ENCODE peak calls at places on chromosomes 12 and 14, in five cellular contexts. One of them, this sample, is unnamed.

GRCh38 chr12:98084950-98085349 is 430.4 kb upstream of the TMPO start:
- DNase-seq in IMR-90: no peak
- DNase-seq in HepG2: no peak
- DNase-seq in A549: no peak
- DNase-seq in GM12878: no peak
- DNase-seq in this sample: no peak

GRCh38 chr14:58978336-58978735 is 210.1 kb upstream of the DAAM1 start:
- DNase-seq in GM12878: no peak
- DNase-seq in A549: no peak
- DNase-seq in HepG2: no peak
- DNase-seq in IMR-90: peak; percentile 27
- DNase-seq in this sample: no peak

GRCh38 chr14:98984719-98985041 is 287.3 kb downstream of the BCL11B start:
- DNase-seq in IMR-90: no peak
- DNase-seq in A549: no peak
- DNase-seq in GM12878: no peak
- DNase-seq in HepG2: no peak
- DNase-seq in this sample: peak; percentile 42

GRCh38 chr12:95548056-95548538 is 3.2 kb downstream of the USP44 start:
- DNase-seq in A549: no peak
- DNase-seq in HepG2: no peak
- DNase-seq in GM12878: no peak
- DNase-seq in IMR-90: no peak
- DNase-seq in this sample: peak; percentile 15

GRCh38 chr14:95299271-95299670 is 20.4 kb downstream of the CLMN start:
- DNase-seq in IMR-90: no peak
- DNase-seq in A549: no peak
- DNase-seq in HepG2: no peak
- DNase-seq in GM12878: no peak
- DNase-seq in this sample: no peak

GRCh38 chr12:198708-199107 is 15.2 kb downstream of the SLC6A12 start:
- DNase-seq in IMR-90: no peak
- DNase-seq in HepG2: no peak
- DNase-seq in A549: no peak
- DNase-seq in GM12878: no peak
- DNase-seq in this sample: no peak

GRCh38 chr14:95998656-95999055 is 40.5 kb upstream of the C14orf132 start:
- DNase-seq in GM12878: no peak
- DNase-seq in IMR-90: peak; percentile 53
- DNase-seq in A549: no peak
- DNase-seq in HepG2: no peak
- DNase-seq in this sample: no peak

GRCh38 chr14:99685061-99685995 is 1.2 kb downstream of the CYP46A1 start:
- DNase-seq in GM12878: no peak
- DNase-seq in A549: no peak
- DNase-seq in IMR-90: no peak
- DNase-seq in HepG2: no peak
- DNase-seq in this sample: no peak

GRCh38 chr12:32583535-32583934 is 95.6 kb upstream of the DNM1L start:
- DNase-seq in IMR-90: peak; percentile 78
- DNase-seq in A549: no peak
- DNase-seq in HepG2: no peak
- DNase-seq in GM12878: no peak
- DNase-seq in this sample: no peak

GRCh38 chr12:94872007-94872653 is 131.4 kb downstream of the NDUFA12 start:
- DNase-seq in GM12878: no peak
- DNase-seq in HepG2: no peak
- DNase-seq in A549: no peak
- DNase-seq in IMR-90: no peak
- DNase-seq in this sample: no peak

GRCh38 chr14:87944987-87945604 is 47.9 kb downstream of the GALC start:
- DNase-seq in A549: no peak
- DNase-seq in GM12878: no peak
- DNase-seq in HepG2: peak; percentile 29
- DNase-seq in IMR-90: peak; percentile 68
- DNase-seq in this sample: peak; percentile 55

GRCh38 chr12:23209793-23210192 is 584.8 kb downstream of the ETNK1 start:
- DNase-seq in GM12878: no peak
- DNase-seq in HepG2: no peak
- DNase-seq in A549: no peak
- DNase-seq in IMR-90: no peak
- DNase-seq in this sample: no peak

GRCh38 chr14:92988786-92989755 is 66.1 kb downstream of the CHGA start:
- DNase-seq in IMR-90: no peak
- DNase-seq in HepG2: no peak
- DNase-seq in A549: no peak
- DNase-seq in GM12878: no peak
- DNase-seq in this sample: no peak

GRCh38 chr14:55107766-55108554 is 21.1 kb upstream of the LGALS3 start:
- DNase-seq in A549: peak; percentile 71
- DNase-seq in GM12878: no peak
- DNase-seq in HepG2: peak; percentile 83
- DNase-seq in IMR-90: peak; percentile 98
- DNase-seq in this sample: peak; percentile 82

GRCh38 chr12:50569876-50570275 is 65.1 kb downstream of the DIP2B start:
- DNase-seq in A549: no peak
- DNase-seq in HepG2: no peak
- DNase-seq in GM12878: no peak
- DNase-seq in IMR-90: peak; percentile 33
- DNase-seq in this sample: no peak

GRCh38 chr12:126093911-126094310 is 1028.7 kb downstream of the AACS start:
- DNase-seq in HepG2: no peak
- DNase-seq in IMR-90: no peak
- DNase-seq in GM12878: no peak
- DNase-seq in A549: no peak
- DNase-seq in this sample: peak; percentile 6

GRCh38 chr12:119440961-119441360 is 106.4 kb downstream of the CCDC60 start:
- DNase-seq in GM12878: no peak
- DNase-seq in HepG2: no peak
- DNase-seq in A549: no peak
- DNase-seq in IMR-90: no peak
- DNase-seq in this sample: no peak

GRCh38 chr12:23533699-23534098 is 415.8 kb downstream of the SOX5 start:
- DNase-seq in A549: no peak
- DNase-seq in HepG2: no peak
- DNase-seq in GM12878: no peak
- DNase-seq in IMR-90: no peak
- DNase-seq in this sample: no peak

GRCh38 chr12:6698352-6699046 is 2.1 kb downstream of the PIANP start:
- DNase-seq in HepG2: no peak
- DNase-seq in A549: no peak
- DNase-seq in GM12878: no peak
- DNase-seq in IMR-90: no peak
- DNase-seq in this sample: no peak

GRCh38 chr12:85036241-85036707 is at the start of the genes LRRIQ1 and TSPAN19:
- DNase-seq in GM12878: peak; percentile 27
- DNase-seq in HepG2: peak; percentile 54
- DNase-seq in IMR-90: peak; percentile 79
- DNase-seq in A549: peak; percentile 75
- DNase-seq in this sample: no peak

GRCh38 chr14:30607156-30607780 is 14.9 kb upstream of the SCFD1 start:
- DNase-seq in HepG2: no peak
- DNase-seq in GM12878: no peak
- DNase-seq in A549: no peak
- DNase-seq in IMR-90: peak; percentile 56
- DNase-seq in this sample: no peak

GRCh38 chr12:2152134-2152533 is 99.3 kb downstream of the CACNA1C start:
- DNase-seq in A549: no peak
- DNase-seq in HepG2: no peak
- DNase-seq in GM12878: peak; percentile 75
- DNase-seq in IMR-90: no peak
- DNase-seq in this sample: no peak

GRCh38 chr14:79376557-79376956 is 834.7 kb downstream of the DIO2 start:
- DNase-seq in GM12878: no peak
- DNase-seq in HepG2: no peak
- DNase-seq in IMR-90: no peak
- DNase-seq in A549: no peak
- DNase-seq in this sample: no peak

GRCh38 chr12:60844875-60845274 is 1249.0 kb downstream of the SLC16A7 start:
- DNase-seq in GM12878: no peak
- DNase-seq in A549: no peak
- DNase-seq in IMR-90: no peak
- DNase-seq in HepG2: no peak
- DNase-seq in this sample: no peak

GRCh38 chr12:52436000-52436827 is 2.0 kb upstream of the KRT75 start:
- DNase-seq in A549: no peak
- DNase-seq in IMR-90: peak; percentile 6
- DNase-seq in GM12878: no peak
- DNase-seq in HepG2: no peak
- DNase-seq in this sample: no peak

GRCh38 chr12:31386364-31386777 is 60.4 kb upstream of the SINHCAF start:
- DNase-seq in IMR-90: no peak
- DNase-seq in A549: no peak
- DNase-seq in GM12878: no peak
- DNase-seq in HepG2: no peak
- DNase-seq in this sample: no peak

GRCh38 chr12:127507336-127507735 is 759.6 kb upstream of the TMEM132C start:
- DNase-seq in IMR-90: no peak
- DNase-seq in GM12878: no peak
- DNase-seq in A549: no peak
- DNase-seq in HepG2: no peak
- DNase-seq in this sample: no peak

DNA sequence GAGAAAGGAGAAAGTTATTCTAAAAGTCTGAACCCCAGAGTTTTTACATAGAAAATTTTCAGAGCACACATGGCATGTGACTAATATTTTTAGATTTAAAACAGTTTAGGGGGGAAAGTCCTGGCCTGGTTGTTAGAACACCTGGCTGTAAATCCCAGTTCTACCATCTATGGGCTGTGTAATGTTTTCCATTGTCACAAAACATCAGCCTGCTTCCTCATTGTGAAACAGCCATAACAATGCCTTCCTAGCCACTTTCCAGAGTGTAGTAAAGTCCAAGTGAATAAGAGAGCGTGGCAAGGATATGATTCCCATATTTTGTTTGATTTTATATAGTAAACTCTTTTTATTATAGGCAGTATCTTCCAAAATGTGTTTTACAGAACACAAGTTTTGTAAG is 310.0 kb upstream of the DCN start:
- DNase-seq in A549: no peak
- DNase-seq in GM12878: no peak
- DNase-seq in IMR-90: no peak
- DNase-seq in HepG2: no peak
- DNase-seq in this sample: no peak
- TF ChIP-seq RFX5 in A549: no peak
- TF ChIP-seq RFX5 in GM12878: no peak
- TF ChIP-seq RFX5 in IMR-90: no peak
- TF ChIP-seq RFX5 in HepG2: no peak
- TF ChIP-seq RFX5 in this sample: no peak

GRCh38 chr14:103562135-103562384 is 397 bp downstream of the BAG5 start:
- DNase-seq in IMR-90: no peak
- DNase-seq in A549: no peak
- DNase-seq in GM12878: no peak
- DNase-seq in HepG2: no peak
- DNase-seq in this sample: no peak
- TF ChIP-seq BHLHE40 in IMR-90: no peak
- TF ChIP-seq BHLHE40 in A549: no peak
- TF ChIP-seq BHLHE40 in GM12878: no peak
- TF ChIP-seq BHLHE40 in HepG2: no peak
- TF ChIP-seq BHLHE40 in this sample: no peak

DNA sequence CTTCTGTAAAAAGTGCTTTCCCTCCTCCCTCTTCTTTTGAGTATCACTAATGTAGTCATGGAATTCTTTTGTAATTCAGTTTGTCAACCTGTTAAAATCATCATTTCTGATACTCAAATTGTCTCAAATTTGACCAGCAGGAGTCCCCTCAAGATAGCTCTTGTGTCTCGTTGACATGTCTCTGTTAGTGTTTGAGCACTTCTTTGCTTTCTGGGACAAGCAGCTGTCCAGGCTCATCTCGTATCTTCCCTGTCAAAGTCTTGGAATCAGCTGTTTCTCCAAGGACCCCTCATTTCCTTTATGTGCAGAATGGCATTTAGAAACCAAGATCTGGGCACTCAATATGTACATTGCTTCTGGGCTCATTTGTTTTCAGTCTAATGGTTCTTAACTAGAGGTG is 10.7 kb downstream of the CIPC start:
- DNase-seq in IMR-90: no peak
- DNase-seq in A549: no peak
- DNase-seq in HepG2: no peak
- DNase-seq in GM12878: no peak
- DNase-seq in this sample: no peak
- TF ChIP-seq RFX5 in IMR-90: no peak
- TF ChIP-seq RFX5 in A549: no peak
- TF ChIP-seq RFX5 in HepG2: no peak
- TF ChIP-seq RFX5 in GM12878: no peak
- TF ChIP-seq RFX5 in this sample: no peak

DNA sequence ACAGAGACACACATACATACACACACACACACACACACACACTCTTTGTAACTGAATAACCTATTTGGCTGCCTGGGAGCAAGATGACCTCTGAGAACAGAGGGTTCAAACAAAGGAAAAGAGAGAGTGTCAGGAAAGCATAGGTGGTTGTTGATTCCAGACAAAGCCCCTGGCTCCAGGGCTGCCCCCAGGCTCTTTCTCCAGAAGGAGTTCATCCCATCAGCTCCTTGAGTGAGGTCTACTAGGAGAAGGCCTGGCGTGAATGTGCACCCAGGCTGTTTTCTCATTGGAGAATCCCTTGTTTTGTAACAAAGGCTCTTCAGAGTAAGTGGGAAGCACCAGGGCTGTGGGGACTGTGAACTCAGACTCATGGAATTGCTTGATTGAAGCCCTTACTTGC is 151.9 kb downstream of the EMP1 start:
- DNase-seq in IMR-90: no peak
- DNase-seq in HepG2: no peak
- DNase-seq in GM12878: no peak
- DNase-seq in A549: no peak
- DNase-seq in this sample: no peak
- TF ChIP-seq BHLHE40 in IMR-90: no peak
- TF ChIP-seq BHLHE40 in HepG2: no peak
- TF ChIP-seq BHLHE40 in GM12878: no peak
- TF ChIP-seq BHLHE40 in A549: no peak
- TF ChIP-seq BHLHE40 in this sample: no peak